ENCODE peak calls at places on chromosomes 13 and 19, in ten cellular contexts. E is MM.1S, R is epithelial cell of esophagus, G is fibroblast of mammary gland, A is mammary epithelial cell, Z is choroid plexus epithelial cell, P is stomach, Q is thyroid gland, H is small intestine, D is psoas muscle. U is an unnamed sample.

GRCh38 chr19:40057166-40057565 is 1.1 kb upstream of the ZNF780B start:
- DNase-seq in E (no peak), R (no peak), G (no peak), A (no peak), Z (no peak), P (no peak), Q (no peak), H (no peak), D (no peak), U (no peak)

GRCh38 chr19:39845621-39846175 is 481 bp downstream of the FBL start:
- DNase-seq in E (no peak), R (peak), G (no peak), A (peak), Z (peak), P (no peak), Q (no peak), H (no peak), D (no peak), U (no peak)

GRCh38 chr19:35657904-35658700 is 8.2 kb upstream of the UPK1A start:
- DNase-seq in E (no peak), R (peak), G (peak), A (no peak), Z (no peak), P (no peak), Q (no peak), H (no peak), D (no peak), U (no peak)

GRCh38 chr13:44052843-44053607 is 173.3 kb downstream of the LACC1 start:
- DNase-seq in E (no peak), R (peak), G (peak), A (no peak), Z (peak), P (no peak), Q (peak), H (no peak), D (no peak), U (no peak)

GRCh38 chr13:26482451-26483197 is 74.9 kb upstream of the WASF3 start:
- DNase-seq in E (peak), R (peak), G (peak), A (peak), Z (peak), P (peak), Q (peak), H (peak), D (no peak), U (peak)

GRCh38 chr19:2043269-2043641 is 7.8 kb downstream of the MKNK2 start:
- DNase-seq in E (no peak), R (no peak), G (no peak), A (no peak), Z (no peak), P (no peak), Q (peak), H (no peak), D (peak), U (no peak)

GRCh38 chr19:12801466-12802266 is at the start of the genes PRDX2 and THSD8:
- DNase-seq in E (peak), R (peak), G (peak), A (peak), Z (peak), P (peak), Q (peak), H (peak), D (peak), U (peak)

GRCh38 chr13:22001336-22001735 is 330.5 kb downstream of the FGF9 start:
- DNase-seq in E (no peak), R (no peak), G (no peak), A (no peak), Z (no peak), P (no peak), Q (no peak), H (no peak), D (no peak), U (no peak)

GRCh38 chr13:48533207-48533499 is 273 bp upstream of the RCBTB2 start:
- DNase-seq in E (no peak), R (no peak), G (no peak), A (no peak), Z (peak), P (no peak), Q (no peak), H (no peak), D (no peak), U (no peak)

GRCh38 chr13:40118337-40118736 is 462.9 kb downstream of the COG6 start:
- DNase-seq in E (no peak), R (no peak), G (no peak), A (no peak), Z (no peak), P (no peak), Q (no peak), H (no peak), D (no peak), U (no peak)

GRCh38 chr13:97395437-97396136 is 38.4 kb upstream of the RAP2A start:
- DNase-seq in E (no peak), R (peak), G (peak), A (peak), Z (peak), P (no peak), Q (no peak), H (no peak), D (no peak), U (no peak)

GRCh38 chr19:10104665-10105221 is 1.4 kb upstream of the PPAN start:
- DNase-seq in E (no peak), R (no peak), G (no peak), A (no peak), Z (no peak), P (no peak), Q (no peak), H (peak), D (peak), U (no peak)

GRCh38 chr13:60275208-60275607 is 111.5 kb upstream of the DIAPH3 start:
- DNase-seq in E (no peak), R (no peak), G (no peak), A (no peak), Z (no peak), P (no peak), Q (no peak), H (no peak), D (no peak), U (no peak)

GRCh38 chr13:101202590-101202989 is 213.7 kb downstream of the NALCN start:
- DNase-seq in E (no peak), R (no peak), G (no peak), A (no peak), Z (no peak), P (no peak), Q (no peak), H (no peak), D (no peak), U (no peak)

GRCh38 chr19:15252398-15253018 is 20.3 kb upstream of the EPHX3 start:
- DNase-seq in E (no peak), R (peak), G (peak), A (no peak), Z (peak), P (no peak), Q (no peak), H (no peak), D (peak), U (no peak)

GRCh38 chr19:11662278-11662677 is 65.0 kb downstream of the ZNF627 start:
- DNase-seq in E (no peak), R (no peak), G (no peak), A (no peak), Z (no peak), P (no peak), Q (no peak), H (no peak), D (no peak), U (no peak)

GRCh38 chr19:16026756-16027155 is 49.5 kb upstream of the TPM4 start:
- DNase-seq in E (no peak), R (no peak), G (peak), A (no peak), Z (no peak), P (no peak), Q (no peak), H (no peak), D (no peak), U (no peak)

GRCh38 chr13:100630564-100630963 is 42.0 kb upstream of the GGACT start:
- DNase-seq in E (no peak), R (no peak), G (no peak), A (no peak), Z (peak), P (no peak), Q (no peak), H (no peak), D (no peak), U (no peak)

GRCh38 chr13:93260591-93260990 is 34.0 kb downstream of the GPC6 start:
- DNase-seq in E (no peak), R (peak), G (peak), A (no peak), Z (peak), P (no peak), Q (no peak), H (no peak), D (no peak), U (no peak)

GRCh38 chr19:36420961-36421748 is 2.7 kb upstream of the ZFP82 start:
- DNase-seq in E (no peak), R (peak), G (peak), A (peak), Z (peak), P (no peak), Q (peak), H (no peak), D (no peak), U (no peak)

GRCh38 chr19:15015946-15016542 is 33.2 kb upstream of the CASP14 start:
- DNase-seq in E (no peak), R (no peak), G (peak), A (peak), Z (peak), P (no peak), Q (peak), H (no peak), D (no peak), U (no peak)

GRCh38 chr13:26971990-26972888 is 199.4 kb downstream of the USP12 start:
- DNase-seq in E (peak), R (peak), G (peak), A (peak), Z (peak), P (peak), Q (no peak), H (peak), D (no peak), U (no peak)

GRCh38 chr19:12095111-12095790 is 30.7 kb downstream of the ZNF844 start:
- DNase-seq in E (no peak), R (no peak), G (peak), A (no peak), Z (peak), P (no peak), Q (no peak), H (no peak), D (no peak), U (no peak)

GRCh38 chr13:26024558-26024957 is 27.3 kb downstream of the SHISA2 start:
- DNase-seq in E (no peak), R (no peak), G (no peak), A (no peak), Z (peak), P (peak), Q (peak), H (no peak), D (no peak), U (no peak)

GRCh38 chr13:108595416-108596257 is 33.8 kb upstream of the MYO16 start:
- DNase-seq in E (no peak), R (no peak), G (peak), A (no peak), Z (peak), P (no peak), Q (no peak), H (no peak), D (no peak), U (no peak)

GRCh38 chr19:1624458-1624857 is 19.2 kb upstream of the UQCR11 start:
- DNase-seq in E (peak), R (peak), G (peak), A (no peak), Z (peak), P (peak), Q (peak), H (peak), D (peak), U (no peak)

GRCh38 chr19:32675720-32676185 is at the start of gene RGS9BP:
- DNase-seq in E (peak), R (peak), G (peak), A (no peak), Z (peak), P (peak), Q (peak), H (peak), D (peak), U (peak)

GRCh38 chr13:50707533-50708096 is 135.9 kb downstream of the DLEU7 start:
- DNase-seq in E (peak), R (no peak), G (no peak), A (no peak), Z (no peak), P (no peak), Q (no peak), H (no peak), D (no peak), U (no peak)

GRCh38 chr13:30739646-30740642 is 4.6 kb downstream of the ALOX5AP start:
- DNase-seq in E (no peak), R (peak), G (peak), A (peak), Z (peak), P (peak), Q (no peak), H (peak), D (no peak), U (no peak)

GRCh38 chr19:35525873-35526272 is 2.2 kb downstream of the SBSN start:
- DNase-seq in E (no peak), R (no peak), G (no peak), A (no peak), Z (no peak), P (no peak), Q (no peak), H (no peak), D (no peak), U (no peak)

GRCh38 chr19:4534836-4535658 is at the start of gene PLIN5:
- DNase-seq in E (peak), R (peak), G (no peak), A (no peak), Z (peak), P (peak), Q (peak), H (peak), D (peak), U (peak)

GRCh38 chr19:32869369-32870153 is at the start of gene SLC7A9:
- DNase-seq in E (no peak), R (no peak), G (no peak), A (no peak), Z (no peak), P (peak), Q (no peak), H (peak), D (peak), U (no peak)

GRCh38 chr13:99370476-99371272 is 63.5 kb upstream of the GPR183 start:
- DNase-seq in E (no peak), R (no peak), G (no peak), A (no peak), Z (no peak), P (no peak), Q (no peak), H (no peak), D (no peak), U (no peak)

GRCh38 chr13:32837973-32838940 is 178.0 kb upstream of the KL start:
- DNase-seq in E (no peak), R (no peak), G (no peak), A (no peak), Z (no peak), P (no peak), Q (peak), H (no peak), D (no peak), U (no peak)

GRCh38 chr13:41461527-41462124 is 4.3 kb downstream of the RGCC start:
- DNase-seq in E (no peak), R (no peak), G (no peak), A (no peak), Z (no peak), P (no peak), Q (no peak), H (no peak), D (no peak), U (no peak)
- H3K4me3 ChIP-seq in E (no peak), R (no peak), G (no peak), A (no peak), Z (no peak), P (no peak), Q (no peak), H (no peak), D (peak), U (peak)

DNA sequence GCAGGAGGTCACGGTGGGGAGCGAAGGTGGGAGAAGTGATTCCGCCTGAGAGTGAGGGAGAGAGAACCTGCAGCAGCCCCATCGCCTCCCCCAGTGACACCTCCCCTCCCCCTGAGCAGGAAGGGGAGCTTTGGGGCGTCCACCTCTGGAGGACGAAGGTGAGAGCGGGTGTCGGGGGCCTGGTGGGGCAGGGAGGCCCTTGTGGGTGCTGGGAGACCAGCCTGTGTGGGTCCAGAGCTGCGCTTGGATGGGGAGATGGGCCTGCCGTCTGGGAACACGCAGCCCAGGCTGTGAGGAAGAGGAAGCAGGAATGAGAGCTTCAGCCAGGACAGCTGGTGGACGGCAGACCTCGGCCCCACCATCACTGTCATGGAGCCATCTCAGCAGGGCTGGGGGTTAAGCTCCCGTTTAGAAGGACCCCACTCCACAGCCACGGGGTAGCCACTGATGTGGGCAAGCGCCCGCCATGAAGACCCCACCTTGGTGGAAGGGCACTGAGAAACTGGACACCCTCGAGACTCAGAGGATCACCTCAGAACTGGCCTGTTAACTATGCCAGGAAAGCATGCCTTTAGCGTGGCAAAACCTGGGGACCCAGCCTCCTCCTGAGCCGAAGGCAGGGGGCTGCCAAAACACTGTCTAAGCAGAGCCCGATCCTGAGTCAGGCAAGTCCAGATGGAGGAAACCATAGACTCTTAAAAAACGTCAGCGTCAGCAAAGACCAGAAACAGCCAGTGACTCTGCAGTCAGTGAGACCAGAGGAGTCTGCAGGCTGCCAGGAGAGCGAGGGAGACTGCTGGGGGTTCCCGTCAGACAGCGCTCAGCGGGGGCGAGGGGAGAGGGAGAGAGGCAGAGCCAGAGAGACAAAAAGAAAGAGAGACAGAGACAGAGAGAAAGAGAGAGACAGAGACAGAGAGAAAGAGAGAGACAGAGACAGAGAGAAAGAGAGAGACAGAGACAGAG is 6.4 kb upstream of the PROZ start:
- DNase-seq in E (peak), R (no peak), G (peak), A (no peak), Z (peak), P (no peak), Q (peak), H (no peak), D (peak), U (no peak)
- H3K4me3 ChIP-seq in E (no peak), R (no peak), G (no peak), A (no peak), Z (peak), P (peak), Q (no peak), H (no peak), D (peak), U (peak)

GRCh38 chr19:45250216-45250831 is 747 bp upstream of the MARK4 start:
- DNase-seq in E (peak), R (peak), G (no peak), A (peak), Z (no peak), P (no peak), Q (no peak), H (peak), D (no peak), U (no peak)
- H3K4me3 ChIP-seq in E (peak), R (peak), G (peak), A (peak), Z (peak), P (peak), Q (peak), H (peak), D (peak), U (peak)

GRCh38 chr19:7088999-7089398 is 19.5 kb downstream of the ZNF557 start:
- DNase-seq in E (no peak), R (no peak), G (no peak), A (no peak), Z (no peak), P (no peak), Q (no peak), H (no peak), D (no peak), U (no peak)
- H3K4me3 ChIP-seq in E (no peak), R (no peak), G (no peak), A (no peak), Z (no peak), P (no peak), Q (no peak), H (no peak), D (no peak), U (no peak)

GRCh38 chr19:55132453-55133129 is 15.2 kb upstream of the PPP1R12C start:
- DNase-seq in E (no peak), R (no peak), G (no peak), A (no peak), Z (no peak), P (no peak), Q (no peak), H (no peak), D (peak), U (no peak)
- H3K4me3 ChIP-seq in E (no peak), R (no peak), G (no peak), A (no peak), Z (no peak), P (no peak), Q (no peak), H (no peak), D (no peak), U (no peak)

U was measured in tibial nerve.